ENCODE peak calls at places on chromosomes 1 and 21, in six cellular contexts. L is nephron progenitor cell; G is GM10248; Q is BE2C; P is CD4-positive, alpha-beta T cell; X is lower lobe of right lung. O is an unnamed sample.

GRCh38 chr1:165910764-165911421 is 83.5 kb downstream of the UCK2 start:
- DNase-seq in G (no peak), Q (no peak), L (no peak), P (no peak), X (peak; percentile 71), O (no peak)

GRCh38 chr1:206766251-206766856 is 4.2 kb upstream of the IL19 start:
- DNase-seq in P (peak; percentile 68), X (peak; percentile 76), G (peak; percentile 57), Q (no peak), L (peak; percentile 30), O (peak; percentile 91)

GRCh38 chr1:42674682-42675081 is 7.5 kb upstream of the YBX1 start:
- DNase-seq in Q (no peak), L (no peak), G (no peak), P (no peak), X (no peak), O (no peak)

GRCh38 chr1:168834225-168834872 is 105.3 kb upstream of the DPT start:
- DNase-seq in X (no peak), Q (no peak), P (no peak), G (no peak), L (no peak), O (no peak)

GRCh38 chr1:42978317-42979036 is 19.8 kb upstream of the SLC2A1 start:
- DNase-seq in L (no peak), G (no peak), X (no peak), P (no peak), Q (no peak), O (no peak)

GRCh38 chr1:30445449-30445848 is 277.9 kb downstream of the MATN1 start:
- DNase-seq in L (no peak), P (no peak), G (no peak), Q (no peak), X (no peak), O (no peak)

GRCh38 chr1:8516793-8517556 is 199.1 kb downstream of the SLC45A1 start:
- DNase-seq in G (no peak), X (no peak), Q (no peak), P (no peak), L (no peak), O (no peak)

GRCh38 chr21:15638856-15639549 is 90.8 kb upstream of the USP25 start:
- DNase-seq in G (no peak), L (no peak), P (no peak), Q (no peak), X (peak; percentile 81), O (no peak)

GRCh38 chr21:45855248-45855801 is 126.2 kb upstream of the COL6A1 start:
- DNase-seq in L (no peak), G (no peak), Q (no peak), X (no peak), P (no peak), O (no peak)

GRCh38 chr1:178625695-178626094 is 99.3 kb upstream of the RALGPS2 start:
- DNase-seq in L (no peak), Q (no peak), G (no peak), P (no peak), X (no peak), O (no peak)

GRCh38 chr1:51642739-51643142 is 25.8 kb downstream of the OSBPL9 start:
- DNase-seq in G (no peak), P (no peak), L (no peak), Q (no peak), X (no peak), O (no peak)

GRCh38 chr1:231841616-231842344 is 215.2 kb downstream of the DISC1 start:
- DNase-seq in Q (no peak), X (no peak), P (no peak), L (no peak), G (no peak), O (no peak)

GRCh38 chr1:157363660-157364140 is 188.6 kb downstream of the FCRL5 start:
- DNase-seq in G (peak; percentile 55), X (no peak), Q (peak; percentile 40), P (no peak), L (peak; percentile 27), O (no peak)

GRCh38 chr1:214259353-214259982 is 21.5 kb upstream of the SMYD2 start:
- DNase-seq in L (no peak), X (no peak), P (no peak), G (no peak), Q (no peak), O (no peak)

GRCh38 chr1:181089017-181089776 is 697 bp downstream of the IER5 start:
- DNase-seq in Q (peak; percentile 58), L (peak; percentile 55), P (no peak), G (no peak), X (peak; percentile 69), O (no peak)

GRCh38 chr21:29053011-29053553 is 20.4 kb downstream of the CCT8 start:
- DNase-seq in G (no peak), Q (no peak), P (no peak), X (no peak), L (no peak), O (no peak)

GRCh38 chr21:42799516-42799915 is 79.8 kb downstream of the WDR4 start:
- DNase-seq in G (no peak), P (no peak), X (no peak), L (no peak), Q (no peak), O (no peak)

GRCh38 chr21:38869196-38869595 is 63.5 kb downstream of the ETS2 start:
- DNase-seq in G (no peak), X (no peak), P (no peak), Q (no peak), L (no peak), O (no peak)

GRCh38 chr1:228956864-228957263 is 221.6 kb downstream of the RHOU start:
- DNase-seq in P (no peak), L (no peak), Q (no peak), G (no peak), X (no peak), O (no peak)

GRCh38 chr1:44946720-44947059 is 39.7 kb downstream of the EIF2B3 start:
- DNase-seq in L (no peak), Q (no peak), P (no peak), G (no peak), X (no peak), O (no peak)

GRCh38 chr1:2103266-2103900 is 53.2 kb downstream of the PRKCZ start:
- DNase-seq in L (no peak), G (no peak), X (peak; percentile 41), Q (no peak), P (no peak), O (peak; percentile 9)

GRCh38 chr1:231778009-231778719 is 151.6 kb downstream of the DISC1 start:
- DNase-seq in L (no peak), P (no peak), G (no peak), X (peak; percentile 56), Q (no peak), O (peak; percentile 58)

GRCh38 chr21:16194851-16195251 is 465.1 kb downstream of the USP25 start:
- DNase-seq in Q (no peak), G (no peak), X (no peak), P (no peak), L (no peak), O (no peak)

GRCh38 chr1:99700020-99700419 is 54.1 kb downstream of the PALMD start:
- DNase-seq in Q (no peak), G (no peak), L (no peak), P (no peak), X (no peak), O (no peak)

GRCh38 chr1:161119017-161119378 is 1.1 kb downstream of the NIT1 start:
- DNase-seq in P (no peak), L (no peak), X (no peak), G (no peak), Q (peak; percentile 78), O (no peak)

GRCh38 chr1:7421471-7422075 is 349.5 kb upstream of the VAMP3 start:
- DNase-seq in Q (no peak), P (no peak), X (no peak), G (no peak), L (no peak), O (peak; percentile 32)

GRCh38 chr1:232226197-232226681 is 403.7 kb downstream of the SIPA1L2 start:
- DNase-seq in G (no peak), L (no peak), P (peak; percentile 18), Q (no peak), X (no peak), O (no peak)

GRCh38 chr1:15525043-15525958 is 1.3 kb upstream of the CASP9 start:
- DNase-seq in L (peak; percentile 26), Q (no peak), P (peak; percentile 100), G (no peak), X (peak; percentile 99), O (no peak)

GRCh38 chr1:38789498-38790169 is 69.9 kb downstream of the RRAGC start:
- DNase-seq in Q (peak; percentile 69), G (no peak), P (no peak), X (no peak), L (no peak), O (no peak)

GRCh38 chr21:26844258-26845065 is 747 bp downstream of the ADAMTS1 start:
- DNase-seq in L (peak; percentile 67), Q (peak; percentile 70), P (no peak), X (peak; percentile 57), G (no peak), O (no peak)

GRCh38 chr21:14273736-14274538 is 58.0 kb downstream of the RBM11 start:
- DNase-seq in X (peak; percentile 83), L (no peak), P (no peak), G (no peak), Q (peak; percentile 29), O (peak; percentile 47)

GRCh38 chr1:93056214-93056613 is 22.9 kb upstream of the MTF2 start:
- DNase-seq in G (no peak), X (no peak), P (no peak), Q (no peak), L (peak; percentile 57), O (no peak)
- TF ChIP-seq CTCF in G (no peak), X (no peak), P (no peak), Q (no peak), L (no peak), O (no peak)

GRCh38 chr21:37532868-37533780 is 166.6 kb downstream of the DYRK1A start:
- DNase-seq in L (no peak), Q (peak; percentile 38), P (no peak), X (no peak), G (peak; percentile 42), O (no peak)
- TF ChIP-seq CTCF in L (no peak), Q (peak; percentile 16), P (no peak), X (no peak), G (no peak), O (no peak)

DNA sequence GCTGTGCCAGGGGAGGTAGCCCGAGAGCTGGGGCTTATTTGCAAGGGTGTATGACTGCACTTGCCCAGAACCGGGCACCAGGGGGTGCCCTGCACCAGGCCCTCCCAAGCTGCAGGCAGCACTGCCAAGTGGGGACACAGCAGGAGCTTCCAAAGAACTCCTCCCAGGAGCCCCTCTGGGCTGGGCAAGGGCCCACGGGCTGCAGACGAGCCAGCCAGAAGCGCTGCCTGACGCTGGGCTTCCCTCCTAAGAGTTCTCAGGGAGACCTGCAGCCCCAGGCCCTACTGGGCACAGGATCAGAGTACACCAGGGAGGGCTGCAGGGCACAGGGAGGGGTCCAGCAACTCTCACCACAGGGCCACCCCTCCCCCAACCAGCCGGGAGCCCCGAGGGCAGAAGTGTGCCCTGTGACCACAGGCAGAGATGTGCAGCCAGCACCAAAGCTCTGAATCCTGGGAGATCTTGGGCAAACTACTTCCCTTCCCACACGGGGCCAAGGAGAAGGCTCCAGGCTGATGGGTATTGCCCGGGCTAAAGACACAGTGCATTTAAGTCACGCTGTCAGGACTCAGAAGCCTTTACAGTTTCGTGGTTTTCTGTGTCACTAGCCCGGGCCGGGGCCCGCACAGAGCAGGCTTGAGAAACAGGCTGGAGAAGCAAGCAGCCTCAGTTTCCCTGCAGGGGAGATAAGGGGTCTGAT is 63.4 kb downstream of the KCNAB2 start:
- DNase-seq in X (peak; percentile 53), L (peak; percentile 28), G (peak; percentile 74), Q (peak; percentile 63), P (no peak), O (no peak)
- TF ChIP-seq CTCF in X (peak; percentile 33), L (no peak), G (peak; percentile 49), Q (peak; percentile 61), P (no peak), O (peak; percentile 65)

GRCh38 chr1:24257373-24257772 is 61.8 kb upstream of the GRHL3 start:
- DNase-seq in G (no peak), P (no peak), Q (no peak), X (no peak), L (no peak), O (no peak)
- TF ChIP-seq CTCF in G (no peak), P (no peak), Q (no peak), X (no peak), L (no peak), O (no peak)